ENCODE peak calls at places on chromosomes 13 and 19, in five cellular contexts. T is GM23338, H is GM03348, F is pancreas, Y is upper lobe of right lung. Z is an unnamed sample.
A peak's percentile ranks its signal among the peaks of the same experiment; 100 is the strongest.

GRCh38 chr13:111937763-111938375 is 129.1 kb upstream of the SOX1 start:
- DNase-seq in F (no peak), Y (peak; percentile 37), T (no peak), H (no peak), Z (no peak)

GRCh38 chr19:55216461-55217198 is 7.3 kb upstream of the PTPRH start:
- DNase-seq in Y (peak; percentile 86), F (peak; percentile 90), T (peak; percentile 98), H (peak; percentile 91), Z (peak; percentile 98)

GRCh38 chr19:34428549-34429285 is 536 bp downstream of the UBA2 start:
- DNase-seq in T (peak; percentile 37), H (peak; percentile 85), F (no peak), Y (no peak), Z (peak; percentile 48)

GRCh38 chr13:52786747-52787146 is 47.1 kb upstream of the CNMD start:
- DNase-seq in Y (no peak), F (no peak), H (no peak), T (no peak), Z (no peak)

GRCh38 chr13:44710576-44710975 is 134.4 kb upstream of the TSC22D1 start:
- DNase-seq in H (peak; percentile 79), T (no peak), F (no peak), Y (no peak), Z (peak; percentile 26)

GRCh38 chr19:49893135-49893534 is 3.6 kb downstream of the IL4I1 start:
- DNase-seq in F (no peak), H (no peak), Y (no peak), T (no peak), Z (no peak)

GRCh38 chr13:102401755-102402154 is at the start of gene FGF14:
- DNase-seq in T (no peak), Y (no peak), H (no peak), F (no peak), Z (no peak)

GRCh38 chr13:99356216-99357089 is 49.3 kb upstream of the GPR183 start:
- DNase-seq in F (no peak), H (no peak), T (no peak), Y (no peak), Z (no peak)

GRCh38 chr13:64471916-64472315 is 2758.2 kb downstream of the PCDH9 start:
- DNase-seq in F (no peak), Y (no peak), H (peak; percentile 49), T (peak; percentile 37), Z (peak; percentile 75)

GRCh38 chr19:15428956-15429824 is 10.4 kb upstream of the AKAP8L start:
- DNase-seq in H (no peak), Y (no peak), T (no peak), F (peak; percentile 71), Z (no peak)

GRCh38 chr19:3398114-3398899 is 31.9 kb downstream of the NFIC start:
- DNase-seq in H (peak; percentile 64), Y (peak; percentile 92), T (peak; percentile 63), F (peak; percentile 95), Z (no peak)

GRCh38 chr19:18898081-18898532 is 2.1 kb upstream of the CERS1 start:
- DNase-seq in Y (no peak), H (no peak), F (peak; percentile 70), T (no peak), Z (no peak)

GRCh38 chr19:48842744-48843162 is 6.5 kb upstream of the HSD17B14 start:
- DNase-seq in T (peak; percentile 93), F (no peak), H (peak; percentile 64), Y (no peak), Z (peak; percentile 70)

GRCh38 chr13:93496985-93497673 is 270.5 kb downstream of the GPC6 start:
- DNase-seq in F (no peak), Y (no peak), H (no peak), T (no peak), Z (peak; percentile 97)

GRCh38 chr13:41017153-41017552 is 2.0 kb downstream of the ELF1 start:
- DNase-seq in T (no peak), H (no peak), F (no peak), Y (no peak), Z (no peak)

GRCh38 chr13:92463134-92463533 is 763.5 kb upstream of the GPC6 start:
- DNase-seq in T (no peak), F (no peak), Y (no peak), H (no peak), Z (no peak)

GRCh38 chr19:14031719-14032480 is at the start of gene IL27RA:
- DNase-seq in Y (peak; percentile 86), T (peak; percentile 80), H (peak; percentile 58), F (peak; percentile 89), Z (peak; percentile 77)

GRCh38 chr13:92967923-92968322 is 258.7 kb upstream of the GPC6 start:
- DNase-seq in Y (no peak), H (peak; percentile 11), F (no peak), T (peak; percentile 23), Z (peak; percentile 42)

GRCh38 chr13:91546865-91547264 is 148.4 kb downstream of the GPC5 start:
- DNase-seq in T (no peak), F (no peak), Y (no peak), H (no peak), Z (no peak)

GRCh38 chr13:113802090-113802531 is 43.1 kb downstream of the TMEM255B start:
- DNase-seq in T (peak; percentile 84), H (peak; percentile 92), F (peak; percentile 53), Y (peak; percentile 72), Z (no peak)

GRCh38 chr13:99087954-99088491 is 110.2 kb upstream of the DOCK9 start:
- DNase-seq in H (no peak), T (peak; percentile 50), Y (peak; percentile 67), F (peak; percentile 62), Z (no peak)

GRCh38 chr19:38850976-38851621 is 1.3 kb upstream of the HNRNPL start:
- DNase-seq in H (no peak), T (peak; percentile 65), Y (peak; percentile 76), F (peak; percentile 83), Z (peak; percentile 49)

GRCh38 chr13:26220575-26220974 is 1.5 kb downstream of the RNF6 start:
- DNase-seq in T (no peak), F (no peak), Y (no peak), H (peak; percentile 20), Z (no peak)

GRCh38 chr13:102091231-102091630 is 310.6 kb downstream of the FGF14 start:
- DNase-seq in H (no peak), Y (no peak), T (peak; percentile 90), F (no peak), Z (peak; percentile 72)

GRCh38 chr13:33556828-33557227 is 261.1 kb upstream of the RFC3 start:
- DNase-seq in H (no peak), T (no peak), F (no peak), Y (no peak), Z (no peak)

GRCh38 chr13:77789386-77789785 is 91.9 kb downstream of the SLAIN1 start:
- DNase-seq in T (no peak), H (no peak), Y (no peak), F (no peak), Z (no peak)

Z was measured in A673.